ENCODE peak calls at places on chromosomes 11 and 22, in eight cellular contexts. Z, J, O, V, U, W, P and T are unnamed samples. For H3K4me1, the result is how much of the 10 kb centered on the place peaks cover.

GRCh38 chr22:31526275-31526674 is 29.9 kb downstream of the SFI1 start:
- DNase-seq in Z (no peak), J (no peak), O (no peak), V (no peak), U (no peak), W (no peak), P (no peak), T (no peak)

GRCh38 chr11:74685905-74686304 is 45.3 kb downstream of the CHRDL2 start:
- DNase-seq in Z (no peak), J (no peak), O (no peak), V (no peak), U (no peak), W (no peak), P (no peak), T (peak)

GRCh38 chr22:19291218-19291579 is 320 bp downstream of the CLTCL1 start:
- DNase-seq in Z (peak), J (peak), O (no peak), V (no peak), U (peak), W (peak), P (no peak), T (peak)

GRCh38 chr11:107716884-107717532 is 5.2 kb upstream of the SLN start:
- DNase-seq in Z (no peak), J (no peak), O (no peak), V (no peak), U (no peak), W (no peak), P (no peak), T (no peak)

GRCh38 chr11:106950067-106950491 is 68.2 kb downstream of the GUCY1A2 start:
- DNase-seq in Z (no peak), J (peak), O (no peak), V (peak), U (no peak), W (no peak), P (no peak), T (no peak)

GRCh38 chr11:89441606-89442005 is 49.6 kb downstream of the NOX4 start:
- DNase-seq in Z (no peak), J (no peak), O (no peak), V (no peak), U (no peak), W (no peak), P (no peak), T (no peak)

GRCh38 chr11:36411202-36411640 is 98.9 kb downstream of the TRAF6 start:
- DNase-seq in Z (no peak), J (no peak), O (no peak), V (no peak), U (peak), W (no peak), P (peak), T (peak)

GRCh38 chr11:36055356-36055755 is 111.5 kb downstream of the LDLRAD3 start:
- DNase-seq in Z (no peak), J (no peak), O (no peak), V (no peak), U (no peak), W (no peak), P (no peak), T (no peak)

GRCh38 chr11:9530020-9530628 is 43.3 kb upstream of the WEE1 start:
- DNase-seq in Z (no peak), J (no peak), O (no peak), V (no peak), U (no peak), W (no peak), P (peak), T (no peak)

GRCh38 chr22:37119872-37120271 is 10.4 kb upstream of the TMPRSS6 start:
- DNase-seq in Z (no peak), J (no peak), O (no peak), V (no peak), U (no peak), W (no peak), P (no peak), T (no peak)

GRCh38 chr22:29330753-29331152 is 15.3 kb upstream of the RASL10A start:
- DNase-seq in Z (peak), J (no peak), O (no peak), V (no peak), U (no peak), W (peak), P (no peak), T (no peak)

GRCh38 chr11:117610045-117610444 is 187.0 kb downstream of the DSCAML1 start:
- DNase-seq in Z (no peak), J (no peak), O (no peak), V (peak), U (no peak), W (no peak), P (no peak), T (no peak)

GRCh38 chr22:47044722-47045545 is 282.5 kb downstream of the TBC1D22A start:
- DNase-seq in Z (no peak), J (peak), O (no peak), V (no peak), U (no peak), W (no peak), P (no peak), T (peak)

GRCh38 chr11:12090761-12091261 is 19.6 kb upstream of the MICAL2 start:
- DNase-seq in Z (no peak), J (no peak), O (no peak), V (peak), U (peak), W (peak), P (peak), T (peak)

GRCh38 chr11:9001736-9002135 is 2.1 kb downstream of the NRIP3 start:
- DNase-seq in Z (no peak), J (no peak), O (no peak), V (peak), U (no peak), W (peak), P (peak), T (no peak)

GRCh38 chr22:40177738-40178416 is at the start of gene TNRC6B:
- DNase-seq in Z (peak), J (no peak), O (peak), V (peak), U (peak), W (peak), P (peak), T (peak)

GRCh38 chr11:114079406-114080072 is 20.0 kb downstream of the ZBTB16 start:
- DNase-seq in Z (peak), J (no peak), O (no peak), V (no peak), U (no peak), W (no peak), P (no peak), T (no peak)

GRCh38 chr22:21873619-21874018 is 6.2 kb upstream of the MAPK1 start:
- DNase-seq in Z (no peak), J (no peak), O (no peak), V (no peak), U (no peak), W (no peak), P (peak), T (no peak)

GRCh38 chr22:19120829-19121630 is 1.2 kb downstream of the DGCR2 start:
- DNase-seq in Z (no peak), J (peak), O (no peak), V (peak), U (peak), W (peak), P (peak), T (peak)

GRCh38 chr22:42298746-42299145 is 28.3 kb upstream of the TCF20 start:
- DNase-seq in Z (no peak), J (no peak), O (no peak), V (no peak), U (no peak), W (no peak), P (no peak), T (no peak)
- H3K4me1 ChIP-seq in Z (under half), J (under half), O (half or more), V (under half), U (under half), W (under half), P (under half), T (under half)

GRCh38 chr11:64998690-64999431 is 2.1 kb upstream of the BATF2 start:
- DNase-seq in Z (no peak), J (no peak), O (no peak), V (no peak), U (peak), W (no peak), P (no peak), T (peak)

GRCh38 chr11:64998141-64998540 is 1.4 kb upstream of the BATF2 start:
- DNase-seq in Z (no peak), J (no peak), O (peak), V (no peak), U (peak), W (peak), P (peak), T (peak)

GRCh38 chr11:65008016-65008415 is 5.9 kb upstream of the ARL2 start:
- DNase-seq in Z (no peak), J (no peak), O (no peak), V (no peak), U (no peak), W (no peak), P (no peak), T (no peak)

GRCh38 chr11:64999478-64999877 is 2.7 kb upstream of the BATF2 start:
- DNase-seq in Z (no peak), J (no peak), O (no peak), V (no peak), U (peak), W (no peak), P (no peak), T (peak)

DNA sequence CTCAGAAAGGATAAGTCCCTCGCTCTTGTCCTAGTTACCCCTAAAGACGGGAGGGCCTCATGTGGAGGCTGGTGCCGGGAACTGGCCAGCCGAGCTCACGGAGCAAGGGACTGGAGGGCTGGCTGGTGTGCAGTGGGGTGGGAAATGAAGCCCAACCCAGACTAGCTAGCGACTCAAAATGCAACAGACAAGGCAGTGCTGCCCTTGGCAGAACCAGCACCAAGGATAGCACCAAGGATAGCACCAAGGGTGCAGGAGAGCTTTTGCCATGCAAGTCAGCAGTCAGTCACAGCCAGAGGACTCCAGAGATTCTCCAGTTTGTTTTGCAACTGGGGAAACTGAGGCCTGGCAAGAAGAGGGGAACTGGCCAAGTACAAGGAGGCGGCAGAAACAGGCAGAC is 6.5 kb upstream of the BATF2 start:
- DNase-seq in Z (no peak), J (no peak), O (no peak), V (no peak), U (no peak), W (peak), P (no peak), T (no peak)
- H3K4me1 ChIP-seq in Z (under half), J (under half), O (under half), V (under half), U (under half), W (under half), P (under half), T (under half)

GRCh38 chr11:118914178-118914918 is 11.4 kb downstream of the BCL9L start:
- DNase-seq in Z (peak), J (peak), O (peak), V (no peak), U (peak), W (peak), P (no peak), T (peak)
- H3K4me1 ChIP-seq in Z (half or more), J (half or more), O (under half), V (half or more), U (half or more), W (half or more), P (half or more), T (half or more)

DNA sequence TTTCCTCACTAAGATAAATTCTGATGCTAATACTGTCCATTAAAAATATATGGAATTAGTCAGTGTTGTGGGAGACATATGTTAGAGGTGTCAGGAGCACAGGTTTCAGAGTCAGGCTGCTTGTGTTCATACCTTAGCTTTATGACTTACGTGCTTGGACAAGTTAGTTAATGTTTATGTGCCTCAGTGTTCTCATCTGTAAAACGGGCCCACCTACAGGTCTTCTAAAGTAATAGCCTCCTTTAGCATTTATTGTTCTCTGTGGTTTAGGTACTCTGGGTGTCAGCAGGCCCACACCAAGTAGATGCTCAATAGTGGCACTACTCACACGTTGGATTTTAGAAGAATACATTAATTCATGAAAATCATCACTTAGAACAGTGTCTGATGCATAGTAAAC is 308.7 kb upstream of the ZC3H12C start:
- DNase-seq in Z (no peak), J (no peak), O (no peak), V (no peak), U (no peak), W (no peak), P (no peak), T (no peak)
- H3K4me1 ChIP-seq in Z (under half), J (under half), O (under half), V (under half), U (under half), W (under half), P (under half), T (under half)

GRCh38 chr11:110434952-110435779 is 5.4 kb downstream of the FDX1 start:
- DNase-seq in Z (no peak), J (no peak), O (peak), V (no peak), U (peak), W (peak), P (peak), T (peak)
- H3K4me1 ChIP-seq in Z (under half), J (under half), O (under half), V (under half), U (under half), W (under half), P (under half), T (under half)

GRCh38 chr11:63869171-63869591 is 30.3 kb downstream of the MARK2 start:
- DNase-seq in Z (no peak), J (no peak), O (no peak), V (no peak), U (peak), W (no peak), P (peak), T (peak)
- H3K4me1 ChIP-seq in Z (under half), J (half or more), O (under half), V (under half), U (half or more), W (under half), P (under half), T (half or more)

GRCh38 chr22:27148025-27148424 is 490.6 kb downstream of the MIAT start:
- DNase-seq in Z (no peak), J (no peak), O (no peak), V (no peak), U (no peak), W (no peak), P (no peak), T (no peak)

GRCh38 chr22:27146871-27147591 is 489.6 kb downstream of the MIAT start:
- DNase-seq in Z (no peak), J (no peak), O (no peak), V (no peak), U (no peak), W (peak), P (no peak), T (no peak)

GRCh38 chr22:27139935-27140493 is 482.6 kb downstream of the MIAT start:
- DNase-seq in Z (peak), J (no peak), O (no peak), V (no peak), U (no peak), W (no peak), P (no peak), T (no peak)

GRCh38 chr22:27148886-27149470 is 491.6 kb downstream of the MIAT start:
- DNase-seq in Z (no peak), J (no peak), O (no peak), V (no peak), U (no peak), W (no peak), P (no peak), T (no peak)

GRCh38 chr22:27144345-27144744 is 487.0 kb downstream of the MIAT start:
- DNase-seq in Z (no peak), J (no peak), O (no peak), V (no peak), U (no peak), W (peak), P (no peak), T (no peak)
- H3K4me1 ChIP-seq in Z (under half), J (under half), O (under half), V (under half), U (under half), W (under half), P (under half), T (under half)

GRCh38 chr11:66719111-66719872 is 9.7 kb downstream of the SPTBN2 start:
- DNase-seq in Z (no peak), J (no peak), O (no peak), V (no peak), U (no peak), W (no peak), P (no peak), T (no peak)
- H3K4me1 ChIP-seq in Z (under half), J (under half), O (under half), V (under half), U (under half), W (under half), P (under half), T (under half)

GRCh38 chr11:26948881-26949280 is 45.0 kb upstream of the FIBIN start:
- DNase-seq in Z (no peak), J (no peak), O (no peak), V (no peak), U (no peak), W (no peak), P (no peak), T (no peak)

GRCh38 chr11:26946209-26946828 is 47.6 kb upstream of the FIBIN start:
- DNase-seq in Z (no peak), J (no peak), O (no peak), V (no peak), U (no peak), W (no peak), P (no peak), T (no peak)

GRCh38 chr11:26947904-26948639 is 45.8 kb upstream of the FIBIN start:
- DNase-seq in Z (no peak), J (no peak), O (no peak), V (no peak), U (no peak), W (no peak), P (peak), T (no peak)

GRCh38 chr11:26944866-26945664 is 48.8 kb upstream of the FIBIN start:
- DNase-seq in Z (no peak), J (no peak), O (no peak), V (no peak), U (no peak), W (no peak), P (no peak), T (no peak)

DNA sequence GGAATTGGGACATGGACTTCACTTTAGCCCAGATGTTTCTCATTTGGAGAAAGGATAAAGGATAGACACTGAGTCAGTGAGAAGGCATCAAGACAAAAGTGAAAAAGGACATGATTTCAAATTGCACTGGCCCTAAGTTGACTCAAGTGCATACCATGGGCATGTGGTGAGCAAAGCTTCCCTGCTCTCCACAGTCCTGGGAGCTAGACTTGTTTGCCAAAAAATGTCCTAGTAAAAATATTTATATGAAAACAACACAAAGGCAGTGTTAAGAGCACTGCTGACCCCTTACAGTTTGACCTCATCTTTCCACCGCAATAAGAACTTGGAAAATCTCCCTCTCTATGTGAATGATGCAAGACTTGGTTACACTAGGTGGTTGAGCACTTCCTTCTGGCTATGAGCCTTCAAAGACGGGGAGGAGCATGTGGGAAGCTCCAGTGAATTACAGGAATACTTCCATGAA is 46.5 kb upstream of the FIBIN start:
- DNase-seq in Z (peak), J (no peak), O (no peak), V (peak), U (peak), W (no peak), P (peak), T (no peak)
- H3K4me1 ChIP-seq in Z (under half), J (under half), O (under half), V (under half), U (under half), W (under half), P (under half), T (under half)

DNA sequence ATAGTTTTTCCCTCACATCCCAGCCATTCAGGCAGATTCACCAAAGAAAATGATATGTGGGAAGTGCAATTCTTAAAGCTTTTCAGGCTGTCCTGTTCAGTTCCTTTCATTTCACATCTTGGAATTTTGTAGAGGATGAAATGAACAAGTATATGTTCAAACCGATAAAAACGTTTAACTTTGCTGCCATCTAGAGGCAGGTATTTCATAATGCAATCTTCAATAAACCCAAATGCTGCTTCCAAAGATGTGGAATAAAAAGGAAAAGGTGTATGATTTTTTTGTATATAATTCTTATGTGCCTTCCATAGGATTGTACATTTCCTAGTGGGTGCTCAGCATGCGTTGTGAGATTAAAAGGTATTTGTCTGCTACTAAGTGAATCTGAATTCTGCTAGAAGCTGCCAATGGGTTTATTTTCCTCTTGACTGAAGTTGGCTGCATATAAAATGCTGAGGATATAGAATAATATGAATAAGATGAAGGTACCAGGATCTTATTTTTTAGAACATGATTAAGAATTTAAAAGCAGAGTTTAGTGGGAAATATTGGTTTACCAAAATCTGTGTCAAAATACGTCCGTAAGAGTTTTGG is 199.3 kb downstream of the PGR start:
- DNase-seq in Z (no peak), J (no peak), O (peak), V (peak), U (no peak), W (peak), P (peak), T (no peak)
- H3K4me1 ChIP-seq in Z (under half), J (under half), O (under half), V (under half), U (under half), W (under half), P (under half), T (under half)